ENCODE peak calls at places on chromosomes 5 and 9, in four cellular contexts. J is fibroblast of lung, P is sigmoid colon, C is psoas muscle. F is an unnamed sample. For H3K4me1, the result is how much of the 10 kb centered on the place peaks cover.

GRCh38 chr9:130433168-130433946 is 11.4 kb upstream of the ASS1 start:
- DNase-seq in J (peak), P (no peak), C (peak), F (peak)

GRCh38 chr5:172172912-172173591 is 15.0 kb downstream of the STK10 start:
- DNase-seq in C (no peak), P (no peak), J (no peak), F (no peak)

GRCh38 chr9:109574061-109574882 is 76.2 kb upstream of the PTPN3 start:
- DNase-seq in C (no peak), J (peak), P (no peak), F (peak)

GRCh38 chr9:76419782-76420380 is 25.7 kb upstream of the RFK start:
- DNase-seq in J (no peak), P (no peak), C (no peak), F (no peak)

GRCh38 chr9:2634158-2634557 is 12.6 kb downstream of the VLDLR start:
- DNase-seq in P (no peak), C (no peak), J (peak), F (no peak)

GRCh38 chr5:38888023-38888422 is 42.2 kb downstream of the OSMR start:
- DNase-seq in P (no peak), J (no peak), C (no peak), F (no peak)

GRCh38 chr5:179250561-179251225 is 94.6 kb downstream of the ADAMTS2 start:
- DNase-seq in C (no peak), J (no peak), P (peak), F (no peak)

GRCh38 chr5:72848474-72849428 is 32.3 kb downstream of the TNPO1 start:
- DNase-seq in P (peak), C (peak), J (no peak), F (peak)

GRCh38 chr9:33867747-33868429 is 50.9 kb downstream of the UBE2R2 start:
- DNase-seq in J (peak), C (peak), P (peak), F (no peak)

GRCh38 chr5:103393131-103393754 is 134.7 kb downstream of the MACIR start:
- DNase-seq in J (peak), P (peak), C (no peak), F (no peak)

GRCh38 chr9:128203024-128203841 is at the start of gene DNM1:
- DNase-seq in P (no peak), J (peak), C (peak), F (peak)

GRCh38 chr5:95572016-95572415 is 17.1 kb downstream of the ARSK start:
- DNase-seq in P (no peak), C (no peak), J (no peak), F (no peak)

GRCh38 chr9:4680750-4681149 is 1.4 kb downstream of the CDC37L1 start:
- DNase-seq in P (no peak), C (no peak), J (peak), F (no peak)

GRCh38 chr9:130292104-130292503 is 26.5 kb downstream of the HMCN2 start:
- DNase-seq in P (peak), C (no peak), J (peak), F (no peak)

GRCh38 chr5:119353686-119354366 is 2.0 kb upstream of the TNFAIP8 start:
- DNase-seq in P (no peak), J (no peak), C (no peak), F (no peak)

GRCh38 chr5:109865636-109866035 is 175.9 kb downstream of the MAN2A1 start:
- DNase-seq in C (no peak), J (peak), P (no peak), F (no peak)

GRCh38 chr9:116870566-116870965 is 183.5 kb downstream of the TRIM32 start:
- DNase-seq in J (no peak), P (no peak), C (no peak), F (no peak)

GRCh38 chr9:114515528-114515927 is 10.3 kb upstream of the WHRN start:
- DNase-seq in C (no peak), J (no peak), P (no peak), F (no peak)

GRCh38 chr9:110619831-110620230 is 40.3 kb upstream of the SVEP1 start:
- DNase-seq in P (no peak), J (peak), C (no peak), F (no peak)

GRCh38 chr9:132670816-132671371 is 630 bp downstream of the GTF3C4 start:
- DNase-seq in P (peak), J (peak), C (peak), F (peak)

GRCh38 chr5:123949043-123949804 is 437.2 kb downstream of the CSNK1G3 start:
- DNase-seq in P (no peak), J (no peak), C (no peak), F (no peak)

GRCh38 chr9:114396558-114397218 is 8.9 kb upstream of the AKNA start:
- DNase-seq in C (no peak), J (peak), P (peak), F (no peak)

DNA sequence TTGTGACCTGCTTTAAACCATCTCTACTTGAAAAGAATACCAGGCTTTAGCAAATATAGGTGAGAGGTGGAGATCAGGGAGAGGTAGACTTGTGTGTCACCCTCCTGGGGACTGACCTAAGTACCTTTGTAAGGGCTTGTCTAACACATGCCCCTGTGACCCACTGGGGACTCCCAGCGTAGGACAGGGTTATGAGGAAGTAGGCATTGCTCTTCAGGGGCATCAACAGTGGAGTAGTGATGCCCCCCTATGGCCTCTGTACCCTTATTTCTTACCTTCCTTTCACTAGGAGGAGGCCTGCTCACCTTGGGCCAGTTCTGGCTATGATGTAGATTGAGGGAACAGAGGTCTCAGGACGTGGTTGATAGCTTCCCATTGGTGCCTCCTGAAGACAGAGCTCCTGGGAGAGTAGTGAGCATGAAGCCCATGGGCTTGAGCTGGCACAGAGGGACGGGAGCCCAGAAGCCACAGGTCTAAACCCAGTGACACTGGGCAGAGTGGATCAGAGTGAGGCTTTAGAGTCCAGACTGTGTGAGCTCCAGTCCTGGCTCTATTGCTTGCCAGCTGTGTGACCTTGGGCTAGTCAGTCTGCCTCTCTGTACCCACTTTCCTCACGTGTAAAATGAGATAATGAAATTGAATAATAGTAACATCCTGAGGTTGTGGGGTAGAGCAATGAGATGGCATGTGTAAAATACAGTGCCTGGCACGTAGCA is 191.7 kb downstream of the AOPEP start:
- DNase-seq in J (no peak), P (peak), C (no peak), F (no peak)
- H3K4me1 ChIP-seq in J (under half), P (under half), C (under half), F (under half)

GRCh38 chr9:126806336-126806735 is 1.5 kb downstream of the ZBTB43 start:
- DNase-seq in J (peak), P (no peak), C (no peak), F (no peak)

GRCh38 chr9:126805546-126806262 is 864 bp downstream of the ZBTB43 start:
- DNase-seq in J (peak), C (peak), P (peak), F (peak)

GRCh38 chr9:126802343-126803059 is 2.3 kb upstream of the ZBTB43 start:
- DNase-seq in P (no peak), J (no peak), C (no peak), F (no peak)

GRCh38 chr9:126804198-126804695 is 593 bp upstream of the ZBTB43 start:
- DNase-seq in J (no peak), C (no peak), P (peak), F (no peak)

DNA sequence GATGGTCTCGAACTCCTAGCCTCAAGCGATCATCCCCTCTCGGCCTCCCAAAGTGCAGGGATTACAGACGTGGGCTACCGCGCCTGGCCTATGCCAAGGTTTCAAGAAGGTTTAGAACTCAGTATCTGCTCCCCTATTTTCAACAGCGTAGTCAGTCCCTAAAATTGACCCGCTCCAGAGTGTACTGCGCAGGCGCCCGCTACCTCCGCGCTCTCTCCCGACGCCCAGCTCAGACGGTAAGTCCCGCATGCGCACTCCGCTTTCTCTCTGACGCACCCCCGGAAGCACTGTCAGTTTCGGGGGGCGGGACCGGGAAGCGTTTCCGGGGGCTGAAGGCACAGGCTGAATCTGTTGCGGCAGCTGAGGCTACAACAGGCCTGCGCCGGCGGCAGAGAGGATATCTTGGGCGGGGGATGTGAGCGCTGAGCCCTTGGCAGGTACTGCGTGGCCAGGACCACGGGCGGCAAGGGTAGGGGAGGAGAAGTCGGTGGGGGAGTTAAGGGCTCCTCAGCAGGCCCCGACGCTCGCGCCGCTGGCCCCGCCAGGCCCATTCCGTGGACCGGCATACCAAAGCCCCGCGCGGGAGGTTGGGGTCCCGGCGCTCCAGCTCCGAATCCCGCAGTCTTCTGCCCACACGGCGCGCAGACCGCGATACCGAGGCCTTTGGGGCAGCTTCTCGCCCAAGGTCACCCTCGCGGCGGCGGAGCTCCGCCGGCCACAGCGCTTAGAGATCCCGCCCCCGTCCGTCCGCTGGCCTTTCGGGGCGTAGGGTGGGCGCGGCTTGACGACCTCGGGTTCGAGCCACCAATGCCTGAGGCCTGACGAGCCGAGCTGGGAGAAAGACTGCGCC is at the start of gene ZBTB43:
- DNase-seq in J (peak), P (peak), C (peak), F (peak)
- H3K27ac ChIP-seq in J (peak), P (peak), C (peak), F (peak)

GRCh38 chr9:101479337-101480045 is 43.9 kb upstream of the ALDOB start:
- DNase-seq in J (no peak), C (no peak), P (no peak), F (no peak)
- H3K4me3 ChIP-seq in J (no peak), C (no peak), P (no peak), F (no peak)

DNA sequence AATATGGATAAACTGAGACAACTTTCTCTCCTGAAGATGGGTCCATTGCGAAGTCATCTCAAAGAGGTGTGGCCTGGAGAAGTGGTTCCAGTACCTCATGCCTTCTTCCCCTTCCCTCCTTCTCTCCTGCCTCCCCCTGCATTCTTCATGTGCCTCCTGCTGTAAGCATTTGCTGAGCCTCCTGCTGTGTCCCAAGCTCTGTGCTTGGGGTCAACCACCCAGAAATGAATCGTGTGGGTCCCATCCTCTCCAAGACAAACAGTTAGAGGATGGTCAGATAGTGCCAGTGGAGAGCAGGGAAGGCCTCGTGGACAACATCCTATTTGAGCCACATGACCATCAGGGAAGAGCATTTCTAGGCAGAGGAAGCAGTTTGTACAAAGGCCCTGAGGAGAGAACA is 53.5 kb downstream of the KCNIP1 start:
- DNase-seq in P (no peak), C (no peak), J (no peak), F (no peak)
- H3K4me1 ChIP-seq in P (under half), C (under half), J (under half), F (under half)

DNA sequence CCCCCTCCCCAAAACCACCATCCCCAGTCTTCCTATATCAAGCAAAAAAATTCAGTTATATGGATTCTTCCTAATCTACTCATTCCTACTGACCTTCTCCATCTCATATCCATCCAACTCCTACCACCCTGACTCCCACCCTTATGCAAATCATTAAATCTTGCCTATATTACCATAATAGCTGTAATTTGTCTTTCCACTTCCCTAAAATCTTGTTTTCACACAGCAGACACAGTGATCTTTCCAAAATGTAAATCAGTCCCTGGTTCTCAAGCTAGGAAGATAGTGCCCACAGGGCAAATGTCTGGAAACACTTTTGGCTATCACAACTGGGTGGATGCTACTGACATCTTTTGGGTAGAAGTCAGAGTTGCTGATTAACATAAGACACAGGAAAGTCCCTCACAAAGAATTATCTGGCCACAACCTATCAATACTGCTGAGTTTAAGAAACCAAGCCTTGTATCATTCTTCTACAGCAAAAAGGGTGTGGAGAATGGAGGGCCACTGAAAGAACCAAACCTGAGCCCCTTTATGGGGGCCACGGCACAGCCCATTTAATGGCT is 1.4 kb downstream of the SRA1 start:
- DNase-seq in P (no peak), C (no peak), J (no peak), F (no peak)
- H3K27ac ChIP-seq in P (no peak), C (peak), J (peak), F (peak)

GRCh38 chr5:75612211-75612579 is 942 bp downstream of the ANKDD1B start:
- DNase-seq in C (no peak), J (no peak), P (no peak), F (no peak)
- H3K4me3 ChIP-seq in C (peak), J (peak), P (peak), F (peak)

GRCh38 chr5:134249469-134250379 is 23.9 kb upstream of the PPP2CA start:
- DNase-seq in J (peak), P (peak), C (no peak), F (no peak)

GRCh38 chr5:134248271-134248670 is 22.4 kb upstream of the PPP2CA start:
- DNase-seq in C (no peak), P (no peak), J (no peak), F (no peak)

GRCh38 chr5:134252671-134253070 is 26.8 kb upstream of the PPP2CA start:
- DNase-seq in J (peak), C (no peak), P (no peak), F (no peak)

GRCh38 chr5:134247825-134248224 is 22.0 kb upstream of the PPP2CA start:
- DNase-seq in C (no peak), J (no peak), P (no peak), F (no peak)

DNA sequence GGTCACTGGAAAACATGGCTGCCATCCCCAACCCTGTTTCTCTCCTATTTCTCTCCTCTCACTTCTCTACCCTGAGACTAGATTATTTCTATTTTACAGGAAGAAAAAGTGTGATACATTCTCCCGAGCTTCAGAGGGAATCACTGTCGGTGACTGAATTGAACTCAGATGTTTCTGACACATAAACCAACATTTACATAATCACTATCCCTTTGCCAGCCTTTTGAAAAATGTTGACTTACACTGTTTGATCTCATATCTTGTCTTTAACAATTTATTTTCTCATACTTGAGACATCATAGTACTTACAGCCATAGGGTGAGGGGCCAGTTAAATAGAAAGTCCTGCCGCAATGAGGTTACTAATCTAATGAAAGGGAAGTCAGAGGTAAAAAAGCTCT is 25.1 kb upstream of the PPP2CA start:
- DNase-seq in C (no peak), J (no peak), P (no peak), F (no peak)
- H3K4me1 ChIP-seq in C (under half), J (under half), P (under half), F (under half)

GRCh38 chr5:151155149-151155776 is 2.3 kb downstream of the ANXA6 start:
- DNase-seq in C (no peak), P (no peak), J (peak), F (peak)
- H3K27ac ChIP-seq in C (peak), P (peak), J (peak), F (peak)

GRCh38 chr5:98775962-98776687 is 2.7 kb downstream of the RGMB start:
- DNase-seq in C (no peak), J (peak), P (no peak), F (no peak)
- H3K4me3 ChIP-seq in C (peak), J (peak), P (peak), F (peak)

F was measured in CD4-positive, CD25-positive, alpha-beta regulatory T cell.